ENCODE peak calls at places on chromosomes 6 and 20, in ten cellular contexts. Y, F, T, E, R, V, L, N, M and Q are unnamed samples.

GRCh38 chr20:64158346-64159285 is 5.6 kb upstream of the MYT1 start:
- DNase-seq in R (no peak), Y (no peak), F (no peak), T (no peak), N (no peak), L (no peak), M (no peak), E (no peak), V (no peak), Q (no peak)

GRCh38 chr20:62123450-62124118 is 1.3 kb downstream of the LSM14B start:
- DNase-seq in V (no peak), M (peak), Y (no peak), R (no peak), E (no peak), F (peak), L (no peak), N (no peak), T (no peak), Q (peak)

GRCh38 chr6:6379573-6379972 is 59.1 kb upstream of the F13A1 start:
- DNase-seq in Y (no peak), F (peak), R (no peak), N (no peak), V (peak), E (no peak), L (no peak), M (no peak), T (no peak), Q (no peak)

GRCh38 chr6:27889628-27890315 is 22.4 kb downstream of the OR2B2 start:
- DNase-seq in F (no peak), L (no peak), V (peak), E (no peak), Y (no peak), R (no peak), M (no peak), N (no peak), T (no peak), Q (no peak)

GRCh38 chr6:69933239-69933638 is 66.9 kb downstream of the COL19A1 start:
- DNase-seq in V (no peak), F (peak), R (no peak), M (no peak), E (no peak), Y (no peak), N (no peak), T (no peak), L (no peak), Q (no peak)

GRCh38 chr6:43771210-43771857 is 1.3 kb downstream of the VEGFA start:
- DNase-seq in R (peak), V (peak), L (peak), M (peak), Y (peak), N (peak), T (peak), E (peak), F (peak), Q (peak)

GRCh38 chr6:169587992-169588391 is 113.8 kb downstream of the WDR27 start:
- DNase-seq in L (no peak), T (no peak), E (no peak), V (no peak), F (no peak), Y (no peak), M (no peak), R (no peak), N (no peak), Q (no peak)

GRCh38 chr6:130810307-130811030 is 16.7 kb upstream of the SMLR1 start:
- DNase-seq in L (no peak), M (peak), V (no peak), T (no peak), R (no peak), E (no peak), Y (no peak), N (peak), F (no peak), Q (no peak)

GRCh38 chr6:82237013-82237412 is 10.5 kb downstream of the IBTK start:
- DNase-seq in F (no peak), N (peak), Y (no peak), E (no peak), T (no peak), R (peak), L (no peak), V (no peak), M (no peak), Q (no peak)

GRCh38 chr6:148263961-148264360 is 78.7 kb upstream of the SASH1 start:
- DNase-seq in F (no peak), M (no peak), Y (no peak), E (no peak), N (no peak), V (no peak), T (no peak), L (no peak), R (no peak), Q (no peak)

GRCh38 chr20:41003143-41003932 is 25.3 kb upstream of the TOP1 start:
- DNase-seq in T (peak), V (no peak), R (peak), F (peak), M (peak), N (no peak), Y (peak), L (peak), E (no peak), Q (peak)

GRCh38 chr6:27439371-27439770 is 33.5 kb downstream of the ZNF184 start:
- DNase-seq in V (no peak), E (no peak), T (no peak), N (no peak), M (no peak), R (no peak), F (no peak), L (no peak), Y (no peak), Q (no peak)

GRCh38 chr20:12949429-12949980 is 59.3 kb upstream of the SPTLC3 start:
- DNase-seq in M (no peak), F (no peak), T (no peak), V (no peak), L (no peak), E (no peak), Y (no peak), N (no peak), R (no peak), Q (peak)

GRCh38 chr20:48684501-48685041 is 143.2 kb downstream of the PREX1 start:
- DNase-seq in L (no peak), M (no peak), V (no peak), F (no peak), N (no peak), Y (no peak), R (peak), E (no peak), T (no peak), Q (no peak)

GRCh38 chr20:18919996-18920395 is 106.4 kb downstream of the SCP2D1 start:
- DNase-seq in N (no peak), R (no peak), E (no peak), L (no peak), Y (no peak), T (no peak), F (no peak), M (no peak), V (no peak), Q (no peak)

GRCh38 chr6:43774776-43775583 is 5.0 kb downstream of the VEGFA start:
- DNase-seq in R (peak), T (peak), V (peak), E (peak), M (peak), N (peak), Y (peak), L (peak), F (peak), Q (peak)

GRCh38 chr20:14117768-14118167 is 122.5 kb downstream of the MACROD2 start:
- DNase-seq in R (no peak), N (no peak), E (no peak), F (peak), Y (no peak), L (no peak), M (no peak), T (no peak), V (no peak), Q (no peak)

GRCh38 chr20:32190608-32191415 is 16.7 kb downstream of the PLAGL2 start:
- DNase-seq in L (no peak), R (peak), M (no peak), V (no peak), N (peak), T (no peak), Y (no peak), F (no peak), E (no peak), Q (no peak)

GRCh38 chr6:164991573-164991972 is 317.8 kb downstream of the C6orf118 start:
- DNase-seq in F (no peak), E (no peak), R (no peak), N (no peak), T (no peak), V (no peak), Y (no peak), M (no peak), L (no peak), Q (no peak)

GRCh38 chr6:88749849-88750248 is 213.6 kb downstream of the RNGTT start:
- DNase-seq in L (no peak), T (no peak), F (peak), M (no peak), V (no peak), R (no peak), E (no peak), N (no peak), Y (no peak), Q (no peak)

GRCh38 chr6:14472964-14473363 is 355.4 kb downstream of the CD83 start:
- DNase-seq in E (no peak), F (no peak), V (no peak), L (no peak), M (no peak), N (no peak), R (no peak), T (no peak), Y (no peak), Q (peak)

GRCh38 chr6:12968290-12968689 is 251.7 kb downstream of the PHACTR1 start:
- DNase-seq in R (no peak), Y (no peak), V (no peak), N (no peak), E (no peak), T (no peak), L (no peak), F (no peak), M (no peak), Q (no peak)

GRCh38 chr6:105384004-105384403 is 18.9 kb downstream of the PREP start:
- DNase-seq in L (no peak), T (no peak), V (no peak), N (no peak), R (no peak), F (peak), M (no peak), Y (no peak), E (no peak), Q (no peak)

GRCh38 chr20:833450-834150 is at the start of gene FAM110A:
- DNase-seq in L (peak), F (peak), M (peak), V (peak), T (peak), E (peak), R (peak), Y (peak), N (peak), Q (peak)

GRCh38 chr6:34922177-34922663 is 33.2 kb downstream of the ANKS1A start:
- DNase-seq in V (peak), N (no peak), F (peak), E (no peak), L (no peak), Y (no peak), R (no peak), T (no peak), M (peak), Q (peak)

GRCh38 chr6:36539814-36540568 is 7.3 kb downstream of the STK38 start:
- DNase-seq in Y (no peak), M (no peak), L (no peak), T (no peak), R (no peak), E (no peak), F (no peak), N (no peak), V (no peak), Q (no peak)
- TF ChIP-seq CTCF in Y (no peak), M (peak), L (no peak), T (peak), R (no peak), E (no peak), F (peak), N (peak), V (no peak), Q (no peak)

DNA sequence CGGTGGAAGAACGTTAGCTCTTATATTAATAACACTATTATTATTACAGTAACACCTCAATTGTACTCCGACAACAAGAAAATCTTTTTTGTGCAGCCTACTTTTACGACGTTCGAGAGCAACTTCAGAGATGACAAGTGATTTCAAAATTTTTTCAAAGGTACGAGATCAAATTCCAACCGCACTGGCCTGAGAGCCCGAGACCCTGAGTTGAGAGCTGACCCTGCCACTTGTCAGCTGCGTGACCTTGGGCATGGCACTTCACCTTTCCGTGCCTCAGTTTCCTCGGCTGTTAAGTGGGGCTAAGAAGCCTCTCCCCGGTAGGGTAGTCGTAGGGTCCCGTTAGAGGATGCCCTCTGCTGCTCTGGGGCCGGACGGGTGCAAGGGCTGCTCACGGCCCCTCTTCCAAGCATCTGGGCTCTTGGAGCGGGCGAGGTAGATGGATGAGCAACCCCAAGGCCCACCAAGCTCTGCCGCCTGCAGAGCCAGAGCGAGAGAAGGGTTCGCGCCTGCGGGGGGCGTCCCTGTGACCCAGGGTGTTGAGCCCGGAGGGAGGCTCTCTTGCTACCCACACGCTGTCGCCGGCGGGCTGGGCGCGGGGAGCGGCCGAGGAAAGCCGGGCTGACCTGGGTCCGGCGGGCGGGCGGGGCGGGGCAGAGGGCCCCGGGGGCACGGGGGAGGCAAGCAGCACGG is 510 bp downstream of the NDRG3 start:
- DNase-seq in Y (no peak), N (no peak), V (peak), L (no peak), R (peak), E (no peak), F (peak), M (no peak), T (peak), Q (peak)
- TF ChIP-seq CTCF in Y (no peak), N (peak), V (peak), L (no peak), R (no peak), E (no peak), F (no peak), M (peak), T (no peak), Q (no peak)

GRCh38 chr20:37529214-37529967 is 1.7 kb upstream of the BLCAP start:
- DNase-seq in R (no peak), N (no peak), T (no peak), L (peak), F (no peak), Y (no peak), E (no peak), V (peak), M (no peak), Q (no peak)
- TF ChIP-seq CTCF in R (no peak), N (no peak), T (no peak), L (no peak), F (no peak), Y (no peak), E (no peak), V (peak), M (peak), Q (no peak)

GRCh38 chr6:166296035-166296883 is 11.9 kb downstream of the PRR18 start:
- DNase-seq in V (no peak), Y (no peak), N (no peak), R (no peak), F (no peak), M (no peak), L (no peak), T (no peak), E (no peak), Q (no peak)
- TF ChIP-seq CTCF in V (no peak), Y (no peak), N (no peak), R (no peak), F (no peak), M (no peak), L (no peak), T (no peak), E (no peak), Q (no peak)

GRCh38 chr20:8039048-8039447 is 19.5 kb upstream of the TMX4 start:
- DNase-seq in E (no peak), M (no peak), N (no peak), R (no peak), F (no peak), Y (no peak), L (no peak), T (no peak), V (no peak), Q (no peak)

GRCh38 chr20:8032499-8032898 is 12.9 kb upstream of the TMX4 start:
- DNase-seq in F (no peak), V (no peak), Y (no peak), L (no peak), M (no peak), E (no peak), R (no peak), T (no peak), N (no peak), Q (no peak)

GRCh38 chr20:8036771-8037170 is 17.2 kb upstream of the TMX4 start:
- DNase-seq in F (no peak), N (no peak), L (no peak), M (no peak), T (no peak), V (no peak), R (no peak), E (no peak), Y (no peak), Q (no peak)

GRCh38 chr20:8033447-8033846 is 13.9 kb upstream of the TMX4 start:
- DNase-seq in F (no peak), E (no peak), N (no peak), T (no peak), R (no peak), L (no peak), V (no peak), Y (no peak), M (no peak), Q (no peak)
- TF ChIP-seq CTCF in F (no peak), E (no peak), N (no peak), T (no peak), R (no peak), L (no peak), V (no peak), Y (no peak), M (no peak), Q (no peak)

GRCh38 chr6:142853244-142854180 is 91.5 kb downstream of the HIVEP2 start:
- DNase-seq in N (no peak), M (no peak), T (no peak), Y (no peak), V (peak), F (peak), R (no peak), L (no peak), E (no peak), Q (no peak)
- TF ChIP-seq CTCF in N (no peak), M (no peak), T (no peak), Y (no peak), V (no peak), F (no peak), R (no peak), L (no peak), E (no peak), Q (peak)